ENCODE peak calls at places on chromosomes 16 and 17, in nine cellular contexts. V is hippocampal formation; L is adrenal gland; Z is OCI-LY7; S is heart left ventricle; J is HS-27A; C is GM23338; U is NCI-H1092 treated with DMSO at 0.1 percent for 48 hours; Q is central memory CD4-positive, alpha-beta T cell. W is an unnamed sample.

GRCh38 chr17:4594406-4595349 is 10.3 kb downstream of the SMTNL2 start:
- DNase-seq in Z (peak), U (peak), V (no peak), L (no peak), J (no peak), S (no peak), C (peak), Q (no peak), W (no peak)

GRCh38 chr17:76869878-76870714 is 1.9 kb downstream of the MGAT5B start:
- DNase-seq in U (no peak), Z (no peak), Q (no peak), J (no peak), C (peak), V (no peak), S (no peak), L (no peak), W (no peak)

GRCh38 chr17:67942810-67943209 is 53.5 kb downstream of the C17orf58 start:
- DNase-seq in V (no peak), J (no peak), U (no peak), C (peak), S (no peak), Z (peak), L (no peak), Q (no peak), W (no peak)

GRCh38 chr17:27343972-27344607 is 50.2 kb downstream of the WSB1 start:
- DNase-seq in U (no peak), Q (no peak), J (no peak), L (no peak), S (no peak), V (no peak), C (no peak), Z (no peak), W (no peak)

GRCh38 chr16:82846806-82847205 is 220.0 kb downstream of the CDH13 start:
- DNase-seq in S (no peak), U (no peak), J (no peak), V (no peak), Z (no peak), Q (no peak), L (no peak), C (no peak), W (no peak)

GRCh38 chr17:43438626-43439529 is 40.1 kb downstream of the ARL4D start:
- DNase-seq in Q (no peak), J (no peak), Z (no peak), C (peak), S (no peak), U (peak), V (no peak), L (no peak), W (no peak)

GRCh38 chr17:32926183-32926582 is 1.8 kb upstream of the TMEM98 start:
- DNase-seq in Z (no peak), C (no peak), J (no peak), V (no peak), U (no peak), Q (no peak), S (no peak), L (no peak), W (no peak)

GRCh38 chr17:81020767-81021497 is 14.0 kb upstream of the BAIAP2 start:
- DNase-seq in L (no peak), U (peak), Z (no peak), C (no peak), Q (no peak), J (no peak), S (peak), V (no peak), W (no peak)

W was measured in Panc1.